ENCODE peak calls at places on chromosomes 7 and 10, in seven cellular contexts. One of them, this sample, is unnamed.
A peak's percentile ranks its signal among the peaks of the same experiment; 100 is the strongest.

GRCh38 chr7:28749673-28750072 is 208.5 kb downstream of the TRIL start:
- DNase-seq in stomach: no peak
- DNase-seq in HCT116: no peak
- DNase-seq in Panc1: no peak
- DNase-seq in esophagus muscularis mucosa: no peak
- DNase-seq in HL-60: no peak
- DNase-seq in prostate gland: no peak
- DNase-seq in this sample: no peak

GRCh38 chr10:130558778-130559177 is 422.6 kb downstream of the GLRX3 start:
- DNase-seq in stomach: no peak
- DNase-seq in HCT116: no peak
- DNase-seq in Panc1: no peak
- DNase-seq in esophagus muscularis mucosa: peak; percentile 79
- DNase-seq in HL-60: no peak
- DNase-seq in prostate gland: no peak
- DNase-seq in this sample: peak; percentile 6

GRCh38 chr7:23645822-23646221 is 34.2 kb upstream of the FAM221A start:
- DNase-seq in stomach: no peak
- DNase-seq in HCT116: no peak
- DNase-seq in Panc1: no peak
- DNase-seq in esophagus muscularis mucosa: no peak
- DNase-seq in HL-60: no peak
- DNase-seq in prostate gland: no peak
- DNase-seq in this sample: no peak

GRCh38 chr10:49114718-49115014 is 656 bp downstream of the VSTM4 start:
- DNase-seq in stomach: no peak
- DNase-seq in HCT116: no peak
- DNase-seq in Panc1: no peak
- DNase-seq in esophagus muscularis mucosa: no peak
- DNase-seq in HL-60: no peak
- DNase-seq in prostate gland: no peak
- DNase-seq in this sample: no peak

GRCh38 chr7:31785081-31785480 is 98.1 kb downstream of the PPP1R17 start:
- DNase-seq in stomach: no peak
- DNase-seq in HCT116: no peak
- DNase-seq in Panc1: no peak
- DNase-seq in esophagus muscularis mucosa: no peak
- DNase-seq in HL-60: no peak
- DNase-seq in prostate gland: no peak
- DNase-seq in this sample: no peak

GRCh38 chr10:10910634-10911033 is 107.0 kb upstream of the CELF2 start:
- DNase-seq in stomach: no peak
- DNase-seq in HCT116: no peak
- DNase-seq in Panc1: no peak
- DNase-seq in esophagus muscularis mucosa: no peak
- DNase-seq in HL-60: no peak
- DNase-seq in prostate gland: no peak
- DNase-seq in this sample: no peak

GRCh38 chr7:156473476-156474240 is 166.9 kb upstream of the RNF32 start:
- DNase-seq in stomach: peak; percentile 56
- DNase-seq in HCT116: peak; percentile 27
- DNase-seq in Panc1: peak; percentile 46
- DNase-seq in esophagus muscularis mucosa: no peak
- DNase-seq in HL-60: no peak
- DNase-seq in prostate gland: peak; percentile 29
- DNase-seq in this sample: no peak

GRCh38 chr10:56212951-56213350 is 148.1 kb downstream of the ZWINT start:
- DNase-seq in stomach: no peak
- DNase-seq in HCT116: no peak
- DNase-seq in Panc1: no peak
- DNase-seq in esophagus muscularis mucosa: no peak
- DNase-seq in HL-60: no peak
- DNase-seq in prostate gland: no peak
- DNase-seq in this sample: no peak

GRCh38 chr10:71211759-71212248 is 566 bp upstream of the UNC5B start:
- DNase-seq in stomach: no peak
- DNase-seq in HCT116: no peak
- DNase-seq in Panc1: no peak
- DNase-seq in esophagus muscularis mucosa: no peak
- DNase-seq in HL-60: no peak
- DNase-seq in prostate gland: no peak
- DNase-seq in this sample: no peak

GRCh38 chr10:71213127-71213616 is 802 bp downstream of the UNC5B start:
- DNase-seq in stomach: peak; percentile 79
- DNase-seq in HCT116: peak; percentile 36
- DNase-seq in Panc1: no peak
- DNase-seq in esophagus muscularis mucosa: no peak
- DNase-seq in HL-60: no peak
- DNase-seq in prostate gland: peak; percentile 87
- DNase-seq in this sample: no peak

GRCh38 chr10:71211053-71211452 is 1.3 kb upstream of the UNC5B start:
- DNase-seq in stomach: peak; percentile 18
- DNase-seq in HCT116: no peak
- DNase-seq in Panc1: no peak
- DNase-seq in esophagus muscularis mucosa: no peak
- DNase-seq in HL-60: no peak
- DNase-seq in prostate gland: no peak
- DNase-seq in this sample: no peak

GRCh38 chr10:71213761-71214440 is 1.5 kb downstream of the UNC5B start:
- DNase-seq in stomach: no peak
- DNase-seq in HCT116: no peak
- DNase-seq in Panc1: no peak
- DNase-seq in esophagus muscularis mucosa: no peak
- DNase-seq in HL-60: no peak
- DNase-seq in prostate gland: no peak
- DNase-seq in this sample: no peak

DNA sequence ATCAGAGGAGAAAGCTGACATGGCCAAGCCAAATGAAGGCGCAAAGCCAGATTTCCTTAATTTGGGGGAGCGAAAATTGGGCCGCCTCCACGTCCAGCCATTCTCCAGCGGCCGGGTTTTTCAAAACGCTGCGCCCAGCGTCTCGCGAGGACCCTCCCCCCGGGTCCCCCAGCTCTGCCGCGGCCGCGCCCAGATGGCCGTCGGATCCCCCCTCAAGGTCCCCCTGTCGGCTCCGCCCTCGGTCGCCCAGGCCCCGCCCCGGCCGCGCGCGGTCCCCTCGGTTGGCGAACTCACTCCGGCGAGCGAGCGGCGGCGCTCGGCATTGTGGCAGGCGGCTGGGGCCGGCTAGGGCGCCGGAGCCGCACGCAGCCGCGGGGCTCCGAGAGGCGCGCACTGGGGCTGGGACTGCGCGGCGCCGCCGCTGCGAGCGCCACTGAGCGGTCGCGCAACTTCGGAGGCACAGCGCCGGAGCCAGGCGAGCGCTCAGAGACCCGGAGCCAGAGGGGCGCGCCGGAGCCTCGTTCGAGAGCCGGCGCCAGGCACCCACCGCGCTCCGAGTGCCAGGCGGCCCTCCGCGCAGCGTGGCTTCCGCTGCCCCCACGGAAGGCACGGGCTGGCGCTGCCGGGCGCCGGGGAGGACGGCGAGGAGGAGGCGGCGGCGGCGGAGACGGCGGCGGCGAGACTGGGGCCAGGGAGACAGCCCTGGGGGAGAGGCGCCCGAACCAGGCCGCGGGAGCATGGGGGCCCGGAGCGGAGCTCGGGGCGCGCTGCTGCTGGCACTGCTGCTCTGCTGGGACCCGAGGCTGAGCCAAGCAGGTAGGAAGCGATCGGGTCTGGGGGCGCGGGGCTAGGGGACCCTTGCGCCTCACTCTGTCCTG is at the start of gene UNC5B:
- DNase-seq in stomach: peak; percentile 92
- DNase-seq in HCT116: peak; percentile 76
- DNase-seq in Panc1: no peak
- DNase-seq in esophagus muscularis mucosa: no peak
- DNase-seq in HL-60: peak; percentile 44
- DNase-seq in prostate gland: peak; percentile 88
- DNase-seq in this sample: no peak
- H3K27ac ChIP-seq in stomach: peak within 1 kb of the TSS; percentile 91
- H3K27ac ChIP-seq in HCT116: peak within 1 kb of the TSS; percentile 82
- H3K27ac ChIP-seq in Panc1: no peak within 1 kb of the TSS
- H3K27ac ChIP-seq in esophagus muscularis mucosa: peak within 1 kb of the TSS; percentile 80
- H3K27ac ChIP-seq in HL-60: no peak within 1 kb of the TSS
- H3K27ac ChIP-seq in prostate gland: peak within 1 kb of the TSS; percentile 80
- H3K27ac ChIP-seq in this sample: peak within 1 kb of the TSS; percentile 89

GRCh38 chr10:68345621-68346020 is 12.9 kb upstream of the PBLD start:
- DNase-seq in stomach: no peak
- DNase-seq in HCT116: no peak
- DNase-seq in Panc1: no peak
- DNase-seq in esophagus muscularis mucosa: no peak
- DNase-seq in HL-60: no peak
- DNase-seq in prostate gland: no peak
- DNase-seq in this sample: peak; percentile 11

GRCh38 chr10:68348265-68348741 is 15.6 kb upstream of the PBLD start:
- DNase-seq in stomach: peak; percentile 36
- DNase-seq in HCT116: peak; percentile 28
- DNase-seq in Panc1: peak; percentile 58
- DNase-seq in esophagus muscularis mucosa: no peak
- DNase-seq in HL-60: peak; percentile 25
- DNase-seq in prostate gland: no peak
- DNase-seq in this sample: no peak

GRCh38 chr10:68340358-68341080 is 7.8 kb upstream of the PBLD start:
- DNase-seq in stomach: no peak
- DNase-seq in HCT116: no peak
- DNase-seq in Panc1: no peak
- DNase-seq in esophagus muscularis mucosa: no peak
- DNase-seq in HL-60: no peak
- DNase-seq in prostate gland: no peak
- DNase-seq in this sample: no peak

GRCh38 chr10:68346774-68347173 is 14.0 kb upstream of the PBLD start:
- DNase-seq in stomach: no peak
- DNase-seq in HCT116: no peak
- DNase-seq in Panc1: no peak
- DNase-seq in esophagus muscularis mucosa: no peak
- DNase-seq in HL-60: no peak
- DNase-seq in prostate gland: no peak
- DNase-seq in this sample: no peak

DNA sequence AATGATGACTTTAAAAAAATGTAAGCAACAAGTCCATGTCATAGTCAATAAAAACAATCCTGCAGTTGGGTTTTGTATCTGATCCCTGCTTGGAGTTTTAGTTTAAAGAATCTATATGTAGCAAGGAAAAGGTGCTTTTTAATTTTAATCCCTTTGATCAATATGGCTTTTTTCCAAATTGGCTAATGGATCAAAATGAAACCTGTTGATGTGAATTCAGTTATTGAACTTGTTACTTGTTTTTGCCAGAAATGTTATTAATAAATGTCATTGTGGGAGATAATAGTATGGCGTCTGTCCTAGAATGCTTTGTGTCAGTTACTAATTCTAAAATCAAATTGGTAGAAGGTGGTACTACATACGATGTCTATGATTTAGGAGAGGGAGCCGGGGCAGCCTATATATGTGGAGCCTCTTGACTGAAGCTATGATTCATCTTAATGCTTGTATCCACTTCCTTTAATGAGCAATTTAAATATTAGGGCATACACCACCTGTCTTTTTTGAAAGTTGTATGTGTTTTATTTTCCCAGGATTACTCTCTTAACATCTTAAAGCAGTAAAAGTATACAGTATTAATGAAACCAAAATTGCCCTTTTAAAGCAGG is 10.3 kb upstream of the PBLD start:
- DNase-seq in stomach: no peak
- DNase-seq in HCT116: no peak
- DNase-seq in Panc1: no peak
- DNase-seq in esophagus muscularis mucosa: no peak
- DNase-seq in HL-60: no peak
- DNase-seq in prostate gland: no peak
- DNase-seq in this sample: no peak
- TF ChIP-seq POLR2AphosphoS5 in stomach: no peak
- TF ChIP-seq POLR2AphosphoS5 in HCT116: no peak
- TF ChIP-seq POLR2AphosphoS5 in Panc1: no peak
- TF ChIP-seq POLR2AphosphoS5 in esophagus muscularis mucosa: no peak
- TF ChIP-seq POLR2AphosphoS5 in HL-60: no peak
- TF ChIP-seq POLR2AphosphoS5 in prostate gland: no peak
- TF ChIP-seq POLR2AphosphoS5 in this sample: no peak

DNA sequence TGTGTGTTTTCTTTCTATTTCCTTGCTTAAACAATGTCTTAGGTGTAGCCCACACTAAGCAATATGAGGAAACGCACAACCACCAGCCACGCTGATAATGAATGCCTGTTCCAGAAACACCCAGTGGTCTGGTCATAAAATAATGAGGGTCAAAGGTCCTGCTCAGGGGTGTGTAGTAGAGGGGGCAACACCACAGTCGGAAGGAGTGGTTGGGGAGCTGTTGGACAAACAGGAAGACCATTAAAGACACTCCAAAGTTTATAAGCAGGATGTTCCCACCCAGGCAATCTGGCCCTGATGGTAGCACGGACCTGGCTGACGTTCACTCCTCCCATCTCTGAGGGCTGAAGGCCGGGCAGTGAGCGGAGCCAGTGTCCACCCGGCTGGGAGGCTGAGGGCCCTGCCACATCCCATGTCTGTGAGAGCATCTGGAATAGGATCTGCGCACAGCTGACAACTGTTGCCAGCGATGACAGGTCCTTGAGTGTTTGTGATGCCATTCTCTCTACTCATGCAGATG is 7.7 kb downstream of the PKD1L1 start:
- DNase-seq in stomach: no peak
- DNase-seq in HCT116: no peak
- DNase-seq in Panc1: no peak
- DNase-seq in esophagus muscularis mucosa: no peak
- DNase-seq in HL-60: no peak
- DNase-seq in prostate gland: no peak
- DNase-seq in this sample: peak; percentile 46
- H3K27ac ChIP-seq in stomach: peak overlapping the region; percentile 60
- H3K27ac ChIP-seq in HCT116: no peak overlapping the region
- H3K27ac ChIP-seq in Panc1: peak overlapping the region; percentile 83
- H3K27ac ChIP-seq in esophagus muscularis mucosa: peak overlapping the region; percentile 66
- H3K27ac ChIP-seq in HL-60: no peak overlapping the region
- H3K27ac ChIP-seq in prostate gland: no peak overlapping the region
- H3K27ac ChIP-seq in this sample: peak overlapping the region; percentile 22

GRCh38 chr7:44112997-44113763 is 9.0 kb downstream of the AEBP1 start:
- DNase-seq in stomach: no peak
- DNase-seq in HCT116: no peak
- DNase-seq in Panc1: no peak
- DNase-seq in esophagus muscularis mucosa: no peak
- DNase-seq in HL-60: no peak
- DNase-seq in prostate gland: no peak
- DNase-seq in this sample: no peak

GRCh38 chr7:44116789-44117666 is 6.3 kb downstream of the POLD2 start:
- DNase-seq in stomach: no peak
- DNase-seq in HCT116: no peak
- DNase-seq in Panc1: no peak
- DNase-seq in esophagus muscularis mucosa: no peak
- DNase-seq in HL-60: no peak
- DNase-seq in prostate gland: no peak
- DNase-seq in this sample: no peak

GRCh38 chr7:44113764-44114354 is 9.5 kb downstream of the POLD2 start:
- DNase-seq in stomach: no peak
- DNase-seq in HCT116: no peak
- DNase-seq in Panc1: no peak
- DNase-seq in esophagus muscularis mucosa: no peak
- DNase-seq in HL-60: no peak
- DNase-seq in prostate gland: no peak
- DNase-seq in this sample: no peak

GRCh38 chr7:44116087-44116788 is 7.1 kb downstream of the POLD2 start:
- DNase-seq in stomach: no peak
- DNase-seq in HCT116: no peak
- DNase-seq in Panc1: no peak
- DNase-seq in esophagus muscularis mucosa: no peak
- DNase-seq in HL-60: no peak
- DNase-seq in prostate gland: no peak
- DNase-seq in this sample: no peak

DNA sequence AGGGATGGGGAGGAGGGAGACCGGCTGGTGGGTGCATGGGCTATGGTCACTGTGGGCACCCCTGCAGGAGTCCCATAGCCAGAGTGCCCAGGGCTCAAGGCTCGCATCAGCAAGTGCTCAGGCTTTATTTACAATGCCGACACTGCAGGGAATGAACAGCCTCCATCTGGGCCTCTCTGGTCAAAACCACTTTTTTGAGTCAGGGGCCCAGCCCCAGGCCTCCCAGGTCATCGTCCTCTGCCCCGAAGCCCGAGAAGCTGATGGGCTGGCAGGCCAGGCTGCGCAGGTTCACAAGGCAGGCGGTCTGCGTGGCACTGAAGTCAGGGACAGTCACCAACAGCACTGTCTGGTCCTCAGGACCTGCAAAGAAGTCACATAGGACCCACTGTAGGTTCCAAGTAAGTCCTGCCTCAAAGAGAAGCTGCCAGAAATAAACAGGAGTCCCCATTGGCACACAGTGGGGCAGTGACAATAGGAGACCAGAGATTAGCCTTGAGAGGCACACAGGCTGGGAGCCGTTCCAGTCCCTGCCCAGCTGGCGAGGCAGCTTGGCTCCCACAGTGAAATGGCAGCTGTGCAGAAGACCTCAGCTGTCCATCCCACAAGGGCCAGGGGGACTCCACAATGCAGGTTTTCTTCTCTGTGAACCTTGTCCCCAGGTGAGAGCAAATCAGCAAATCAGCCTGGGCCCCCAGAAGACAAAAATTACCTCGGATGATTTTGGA is 8.6 kb downstream of the POLD2 start:
- DNase-seq in stomach: no peak
- DNase-seq in HCT116: no peak
- DNase-seq in Panc1: no peak
- DNase-seq in esophagus muscularis mucosa: no peak
- DNase-seq in HL-60: no peak
- DNase-seq in prostate gland: no peak
- DNase-seq in this sample: no peak
- TF ChIP-seq POLR2AphosphoS5 in stomach: no peak
- TF ChIP-seq POLR2AphosphoS5 in HCT116: no peak
- TF ChIP-seq POLR2AphosphoS5 in Panc1: no peak
- TF ChIP-seq POLR2AphosphoS5 in esophagus muscularis mucosa: no peak
- TF ChIP-seq POLR2AphosphoS5 in HL-60: no peak
- TF ChIP-seq POLR2AphosphoS5 in prostate gland: no peak
- TF ChIP-seq POLR2AphosphoS5 in this sample: no peak

This sample was measured in vagina.